ENCODE peak calls at places on chromosomes 6 and 20, in eight cellular contexts. J is tibial artery, U is mucosa of descending colon, O is suprapubic skin, F is fibroblast of lung, W is heart right ventricle, X is uterus, A is upper lobe of right lung. Q is an unnamed sample. For H3K4me1, the result is how much of the 10 kb centered on the place peaks cover.

GRCh38 chr6:137962725-137963124 is 95.7 kb downstream of the TNFAIP3 start:
- DNase-seq in J (no peak), U (no peak), O (no peak), F (no peak), W (no peak), X (no peak), A (no peak), Q (no peak)

GRCh38 chr6:163386329-163386910 is 28.1 kb upstream of the QKI start:
- DNase-seq in J (no peak), U (no peak), O (no peak), F (no peak), W (no peak), X (no peak), A (no peak), Q (no peak)

GRCh38 chr6:5025911-5026819 is 22.3 kb upstream of the RPP40 start:
- DNase-seq in J (peak), U (peak), O (no peak), F (peak), W (peak), X (peak), A (peak), Q (peak)

GRCh38 chr20:50242863-50243609 is 52.4 kb downstream of the CEBPB start:
- DNase-seq in J (no peak), U (peak), O (no peak), F (no peak), W (no peak), X (no peak), A (no peak), Q (no peak)

GRCh38 chr6:33252758-33253157 is 18.9 kb downstream of the VPS52 start:
- DNase-seq in J (no peak), U (no peak), O (no peak), F (no peak), W (no peak), X (no peak), A (no peak), Q (no peak)

GRCh38 chr6:63792846-63793245 is 157.2 kb downstream of the PHF3 start:
- DNase-seq in J (no peak), U (no peak), O (no peak), F (no peak), W (no peak), X (no peak), A (no peak), Q (no peak)

GRCh38 chr20:62063601-62063980 is 2.1 kb downstream of the TAF4 start:
- DNase-seq in J (no peak), U (peak), O (no peak), F (peak), W (no peak), X (no peak), A (peak), Q (no peak)

GRCh38 chr6:91094806-91095475 is 508.1 kb upstream of the MAP3K7 start:
- DNase-seq in J (no peak), U (no peak), O (no peak), F (no peak), W (no peak), X (no peak), A (no peak), Q (no peak)

GRCh38 chr20:1418335-1418734 is 25.5 kb upstream of the FKBP1A start:
- DNase-seq in J (no peak), U (no peak), O (no peak), F (no peak), W (no peak), X (no peak), A (no peak), Q (no peak)
- TF ChIP-seq CTCF in J (no peak), U (no peak), O (no peak), F (no peak), W (no peak), X (no peak), A (no peak), Q (no peak)

GRCh38 chr6:42226251-42227143 is 8.8 kb upstream of the MRPS10 start:
- DNase-seq in J (no peak), U (peak), O (no peak), F (peak), W (no peak), X (no peak), A (no peak), Q (no peak)

GRCh38 chr6:42227173-42227850 is 9.7 kb upstream of the MRPS10 start:
- DNase-seq in J (no peak), U (no peak), O (no peak), F (no peak), W (no peak), X (no peak), A (no peak), Q (no peak)

GRCh38 chr6:42224222-42225042 is 6.8 kb upstream of the MRPS10 start:
- DNase-seq in J (no peak), U (no peak), O (no peak), F (peak), W (no peak), X (no peak), A (no peak), Q (no peak)

GRCh38 chr6:42225419-42225818 is 7.8 kb upstream of the MRPS10 start:
- DNase-seq in J (no peak), U (no peak), O (no peak), F (no peak), W (no peak), X (no peak), A (no peak), Q (no peak)

GRCh38 chr6:42225043-42225368 is 7.3 kb upstream of the MRPS10 start:
- DNase-seq in J (no peak), U (no peak), O (no peak), F (no peak), W (no peak), X (no peak), A (no peak), Q (no peak)
- H3K4me1 ChIP-seq in J (under half), U (under half), O (under half), F (under half), W (under half), X (under half), A (under half), Q (under half)

DNA sequence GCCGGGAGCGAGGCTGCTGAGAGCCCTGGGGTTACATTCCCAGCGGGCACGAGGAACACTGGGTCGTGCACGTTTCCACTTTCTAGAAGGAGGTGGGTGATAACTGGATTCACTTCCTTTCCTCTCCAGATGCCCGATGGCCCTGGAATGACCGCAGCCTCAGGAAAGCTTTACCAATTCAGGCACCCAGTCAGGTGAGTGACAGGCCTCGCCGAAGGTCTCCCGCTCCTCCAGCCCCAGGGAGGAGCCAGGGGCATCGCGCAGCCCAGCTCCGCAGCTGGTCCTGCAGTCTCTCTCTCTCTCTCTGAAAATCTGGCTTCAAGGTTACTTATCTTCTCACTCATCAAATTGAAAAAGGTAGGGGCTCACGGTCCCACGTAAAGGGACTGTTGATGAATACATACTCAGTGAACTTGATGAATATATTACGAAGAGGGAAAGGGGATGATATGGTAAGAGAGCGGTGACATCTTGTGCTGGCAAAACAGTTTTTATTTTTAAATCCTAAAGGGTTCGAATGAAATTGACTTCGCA is 875 bp downstream of the RIPPLY2 start:
- DNase-seq in J (no peak), U (no peak), O (no peak), F (no peak), W (no peak), X (no peak), A (no peak), Q (no peak)
- H3K4me3 ChIP-seq in J (peak), U (no peak), O (peak), F (peak), W (peak), X (peak), A (peak), Q (peak)

GRCh38 chr6:114342826-114343781 is at the start of gene HS3ST5:
- DNase-seq in J (no peak), U (peak), O (no peak), F (peak), W (peak), X (no peak), A (peak), Q (no peak)
- TF ChIP-seq CTCF in J (no peak), U (no peak), O (no peak), F (peak), W (peak), X (no peak), A (peak), Q (peak)

GRCh38 chr6:156865019-156865629 is 87.9 kb downstream of the ARID1B start:
- DNase-seq in J (no peak), U (no peak), O (no peak), F (peak), W (no peak), X (no peak), A (no peak), Q (no peak)
- H3K4me1 ChIP-seq in J (half or more), U (under half), O (under half), F (under half), W (half or more), X (under half), A (under half), Q (half or more)

DNA sequence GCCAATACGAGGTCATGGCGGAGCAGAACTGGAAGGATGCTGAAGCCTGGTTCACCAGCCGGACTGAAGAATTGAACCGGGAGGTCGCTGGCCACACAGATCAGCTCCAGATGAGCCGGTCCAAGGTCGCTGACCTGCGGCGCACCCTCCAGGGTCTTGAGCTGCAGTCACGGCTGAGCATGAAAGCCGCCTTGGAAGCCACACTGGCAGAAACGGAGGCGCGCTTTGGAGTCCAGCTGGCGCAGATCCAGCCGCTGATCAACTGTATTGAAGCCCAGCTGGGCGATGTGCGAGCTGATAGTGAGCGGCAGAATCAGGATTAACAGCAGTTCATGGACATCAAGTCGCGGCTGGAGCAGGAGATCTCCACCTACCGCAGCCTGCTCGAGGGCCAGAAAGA is 296.9 kb downstream of the OGFRL1 start:
- DNase-seq in J (no peak), U (no peak), O (no peak), F (no peak), W (no peak), X (no peak), A (peak), Q (no peak)
- H3K4me3 ChIP-seq in J (no peak), U (no peak), O (no peak), F (no peak), W (no peak), X (no peak), A (no peak), Q (no peak)

Q was measured in left ventricle myocardium inferior.